ENCODE peak calls at places on chromosomes 5 and 9, in nine cellular contexts. G is endothelial cell, B is memory B cell, U is BJ, P is NCI-H2029, W is cardiac muscle cell, N is fibroblast of the aortic adventitia, H is GM06990, C is RPMI8226. T is an unnamed sample.
A peak's percentile ranks its signal among the peaks of the same experiment; 100 is the strongest.

GRCh38 chr5:173010547-173011464 is 27.2 kb downstream of the ATP6V0E1 start:
- DNase-seq in G (peak; percentile 39), B (no peak), U (no peak), P (no peak), W (peak; percentile 40), N (peak; percentile 34), H (no peak), C (no peak), T (peak; percentile 72)

GRCh38 chr5:173513521-173513991 is 102.9 kb downstream of the BOD1 start:
- DNase-seq in G (no peak), B (no peak), U (peak; percentile 55), P (no peak), W (peak; percentile 25), N (peak; percentile 73), H (no peak), C (no peak), T (no peak)

GRCh38 chr5:139849942-139850341 is 54.3 kb downstream of the PSD2 start:
- DNase-seq in G (no peak), B (no peak), U (no peak), P (peak; percentile 90), W (no peak), N (no peak), H (no peak), C (no peak), T (no peak)

GRCh38 chr9:108049671-108050494 is 560.3 kb upstream of the KLF4 start:
- DNase-seq in G (no peak), B (no peak), U (no peak), P (no peak), W (no peak), N (no peak), H (no peak), C (no peak), T (no peak)

GRCh38 chr5:59152701-59153245 is 569.9 kb downstream of the RAB3C start:
- DNase-seq in G (no peak), B (no peak), U (no peak), P (no peak), W (no peak), N (no peak), H (no peak), C (no peak), T (no peak)

GRCh38 chr9:135035781-135036760 is 51.4 kb upstream of the OLFM1 start:
- DNase-seq in G (no peak), B (no peak), U (no peak), P (no peak), W (no peak), N (no peak), H (no peak), C (no peak), T (no peak)

GRCh38 chr5:180115326-180116076 is 43.9 kb upstream of the RNF130 start:
- DNase-seq in G (no peak), B (no peak), U (no peak), P (no peak), W (no peak), N (no peak), H (no peak), C (no peak), T (no peak)

GRCh38 chr5:30572279-30572678 is 621.2 kb upstream of the CDH6 start:
- DNase-seq in G (no peak), B (no peak), U (no peak), P (no peak), W (no peak), N (no peak), H (no peak), C (no peak), T (no peak)

GRCh38 chr5:129593525-129593924 is 133.4 kb downstream of the ADAMTS19 start:
- DNase-seq in G (no peak), B (no peak), U (no peak), P (no peak), W (no peak), N (no peak), H (no peak), C (no peak), T (no peak)

GRCh38 chr9:120439147-120439546 is 140.8 kb downstream of the CDK5RAP2 start:
- DNase-seq in G (peak; percentile 26), B (no peak), U (no peak), P (no peak), W (peak; percentile 38), N (no peak), H (peak; percentile 5), C (peak; percentile 11), T (peak; percentile 45)

GRCh38 chr5:132777209-132778069 is at the start of gene SEPTIN8:
- DNase-seq in G (peak; percentile 49), B (peak; percentile 54), U (no peak), P (peak; percentile 13), W (peak; percentile 51), N (peak; percentile 38), H (peak; percentile 68), C (peak; percentile 32), T (peak; percentile 80)

GRCh38 chr5:171600736-171601265 is 181.4 kb downstream of the FGF18 start:
- DNase-seq in G (no peak), B (no peak), U (no peak), P (peak; percentile 25), W (peak; percentile 51), N (no peak), H (no peak), C (peak; percentile 83), T (no peak)

GRCh38 chr5:54778783-54779182 is 206.6 kb downstream of the ESM1 start:
- DNase-seq in G (no peak), B (no peak), U (no peak), P (no peak), W (no peak), N (no peak), H (no peak), C (no peak), T (no peak)

GRCh38 chr9:89798546-89799120 is 193.8 kb downstream of the GADD45G start:
- DNase-seq in G (no peak), B (no peak), U (no peak), P (no peak), W (no peak), N (no peak), H (no peak), C (no peak), T (no peak)

GRCh38 chr5:134526483-134527155 is 1.1 kb downstream of the JADE2 start:
- DNase-seq in G (peak; percentile 75), B (peak; percentile 70), U (no peak), P (peak; percentile 79), W (peak; percentile 38), N (no peak), H (peak; percentile 85), C (peak; percentile 87), T (peak; percentile 79)